ENCODE peak calls at places on chromosome 16, in ten cellular contexts. One of them, this sample, is unnamed.
A peak's percentile ranks its signal among the peaks of the same experiment; 100 is the strongest.

GRCh38 chr16:29230671-29231091 is 175.8 kb downstream of the NPIPB11 start:
- DNase-seq in bronchial epithelial cell: no peak
- DNase-seq in IMR-90: peak; percentile 58
- DNase-seq in gastrocnemius medialis: no peak
- DNase-seq in HCT116: no peak
- DNase-seq in uterus: no peak
- DNase-seq in lower leg skin: peak; percentile 12
- DNase-seq in HL-60: no peak
- DNase-seq in GM23338: peak; percentile 57
- DNase-seq in brain microvascular endothelial cell: no peak
- DNase-seq in this sample: no peak

GRCh38 chr16:83943516-83944050 is 9.5 kb upstream of the OSGIN1 start:
- DNase-seq in bronchial epithelial cell: no peak
- DNase-seq in IMR-90: no peak
- DNase-seq in gastrocnemius medialis: no peak
- DNase-seq in HCT116: no peak
- DNase-seq in uterus: no peak
- DNase-seq in lower leg skin: no peak
- DNase-seq in HL-60: no peak
- DNase-seq in GM23338: no peak
- DNase-seq in brain microvascular endothelial cell: no peak
- DNase-seq in this sample: no peak

GRCh38 chr16:85286066-85286712 is 173.9 kb upstream of the CIBAR2 start:
- DNase-seq in bronchial epithelial cell: no peak
- DNase-seq in IMR-90: peak; percentile 76
- DNase-seq in gastrocnemius medialis: peak; percentile 93
- DNase-seq in HCT116: no peak
- DNase-seq in uterus: peak; percentile 46
- DNase-seq in lower leg skin: peak; percentile 85
- DNase-seq in HL-60: no peak
- DNase-seq in GM23338: no peak
- DNase-seq in brain microvascular endothelial cell: peak; percentile 30
- DNase-seq in this sample: no peak

GRCh38 chr16:3106205-3106928 is 6.0 kb upstream of the ZNF205 start:
- DNase-seq in bronchial epithelial cell: peak; percentile 55
- DNase-seq in IMR-90: peak; percentile 89
- DNase-seq in gastrocnemius medialis: peak; percentile 83
- DNase-seq in HCT116: peak; percentile 84
- DNase-seq in uterus: peak; percentile 89
- DNase-seq in lower leg skin: peak; percentile 86
- DNase-seq in HL-60: peak; percentile 94
- DNase-seq in GM23338: peak; percentile 96
- DNase-seq in brain microvascular endothelial cell: peak; percentile 77
- DNase-seq in this sample: peak; percentile 67

GRCh38 chr16:28091706-28092105 is 28.2 kb upstream of the GSG1L start:
- DNase-seq in bronchial epithelial cell: no peak
- DNase-seq in IMR-90: no peak
- DNase-seq in gastrocnemius medialis: no peak
- DNase-seq in HCT116: no peak
- DNase-seq in uterus: no peak
- DNase-seq in lower leg skin: no peak
- DNase-seq in HL-60: no peak
- DNase-seq in GM23338: no peak
- DNase-seq in brain microvascular endothelial cell: no peak
- DNase-seq in this sample: no peak

GRCh38 chr16:20191566-20191965 is 117.9 kb upstream of the GPR139 start:
- DNase-seq in bronchial epithelial cell: no peak
- DNase-seq in IMR-90: peak; percentile 2
- DNase-seq in gastrocnemius medialis: no peak
- DNase-seq in HCT116: no peak
- DNase-seq in uterus: no peak
- DNase-seq in lower leg skin: no peak
- DNase-seq in HL-60: no peak
- DNase-seq in GM23338: no peak
- DNase-seq in brain microvascular endothelial cell: no peak
- DNase-seq in this sample: no peak

GRCh38 chr16:53973021-53973420 is 269.1 kb downstream of the FTO start:
- DNase-seq in bronchial epithelial cell: no peak
- DNase-seq in IMR-90: no peak
- DNase-seq in gastrocnemius medialis: peak; percentile 68
- DNase-seq in HCT116: no peak
- DNase-seq in uterus: no peak
- DNase-seq in lower leg skin: no peak
- DNase-seq in HL-60: no peak
- DNase-seq in GM23338: no peak
- DNase-seq in brain microvascular endothelial cell: no peak
- DNase-seq in this sample: no peak

GRCh38 chr16:3934491-3935185 is 54.1 kb upstream of the CREBBP start:
- DNase-seq in bronchial epithelial cell: no peak
- DNase-seq in IMR-90: no peak
- DNase-seq in gastrocnemius medialis: no peak
- DNase-seq in HCT116: no peak
- DNase-seq in uterus: no peak
- DNase-seq in lower leg skin: no peak
- DNase-seq in HL-60: no peak
- DNase-seq in GM23338: no peak
- DNase-seq in brain microvascular endothelial cell: no peak
- DNase-seq in this sample: peak; percentile 40

GRCh38 chr16:19338335-19338734 is 52.8 kb downstream of the CLEC19A start:
- DNase-seq in bronchial epithelial cell: no peak
- DNase-seq in IMR-90: no peak
- DNase-seq in gastrocnemius medialis: no peak
- DNase-seq in HCT116: peak; percentile 24
- DNase-seq in uterus: no peak
- DNase-seq in lower leg skin: no peak
- DNase-seq in HL-60: no peak
- DNase-seq in GM23338: no peak
- DNase-seq in brain microvascular endothelial cell: no peak
- DNase-seq in this sample: no peak

GRCh38 chr16:64738321-64738960 is 383.4 kb downstream of the CDH11 start:
- DNase-seq in bronchial epithelial cell: peak; percentile 33
- DNase-seq in IMR-90: peak; percentile 66
- DNase-seq in gastrocnemius medialis: no peak
- DNase-seq in HCT116: no peak
- DNase-seq in uterus: no peak
- DNase-seq in lower leg skin: no peak
- DNase-seq in HL-60: no peak
- DNase-seq in GM23338: no peak
- DNase-seq in brain microvascular endothelial cell: peak; percentile 56
- DNase-seq in this sample: no peak

DNA sequence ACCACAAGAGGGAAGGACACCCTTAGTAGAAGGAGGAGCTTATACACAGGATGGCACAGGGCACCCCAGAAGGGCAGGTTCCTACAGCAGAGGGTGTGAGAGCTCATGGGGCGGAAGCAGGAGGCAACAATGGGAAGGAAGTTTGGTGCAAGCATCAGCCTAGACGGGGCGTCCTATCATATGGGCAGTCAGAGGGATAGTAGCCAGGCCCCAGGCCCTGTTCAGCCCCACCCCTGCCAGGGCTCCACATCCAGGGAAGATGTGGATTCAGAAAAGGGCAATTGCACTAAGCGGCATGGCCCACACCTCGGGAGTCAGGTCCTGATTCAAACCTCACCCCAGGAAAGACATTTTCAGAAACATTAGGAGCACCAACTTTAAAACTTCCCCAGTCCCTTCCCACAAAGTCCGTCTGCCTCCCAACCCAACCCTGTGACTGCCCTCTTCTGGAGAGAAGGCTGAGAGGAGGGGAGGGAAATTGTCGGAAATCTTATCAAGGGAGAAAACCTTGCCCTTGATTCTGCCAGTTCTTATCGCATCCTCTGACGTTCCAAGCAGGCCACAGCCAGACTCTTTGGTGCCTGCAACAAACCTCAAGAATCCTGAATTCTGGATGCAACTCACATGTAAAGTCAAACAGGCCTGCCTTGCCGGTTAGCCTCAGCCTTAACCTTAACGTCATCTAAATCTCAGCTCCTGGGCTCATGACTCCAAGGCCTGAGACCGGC is 198.8 kb upstream of the CDH5 start:
- DNase-seq in bronchial epithelial cell: no peak
- DNase-seq in IMR-90: peak; percentile 46
- DNase-seq in gastrocnemius medialis: no peak
- DNase-seq in HCT116: no peak
- DNase-seq in uterus: no peak
- DNase-seq in lower leg skin: no peak
- DNase-seq in HL-60: no peak
- DNase-seq in GM23338: peak; percentile 48
- DNase-seq in brain microvascular endothelial cell: no peak
- DNase-seq in this sample: no peak
- TF ChIP-seq CTCF in bronchial epithelial cell: no peak
- TF ChIP-seq CTCF in IMR-90: peak; percentile 53
- TF ChIP-seq CTCF in gastrocnemius medialis: no peak
- TF ChIP-seq CTCF in HCT116: no peak
- TF ChIP-seq CTCF in uterus: no peak
- TF ChIP-seq CTCF in lower leg skin: no peak
- TF ChIP-seq CTCF in HL-60: no peak
- TF ChIP-seq CTCF in GM23338: peak; percentile 74
- TF ChIP-seq CTCF in brain microvascular endothelial cell: peak; percentile 57
- TF ChIP-seq CTCF in this sample: peak; percentile 35

GRCh38 chr16:88700322-88700635 is 5.9 kb downstream of the RNF166 start:
- DNase-seq in bronchial epithelial cell: no peak
- DNase-seq in IMR-90: no peak
- DNase-seq in gastrocnemius medialis: no peak
- DNase-seq in HCT116: no peak
- DNase-seq in uterus: no peak
- DNase-seq in lower leg skin: no peak
- DNase-seq in HL-60: no peak
- DNase-seq in GM23338: no peak
- DNase-seq in brain microvascular endothelial cell: no peak
- DNase-seq in this sample: no peak

GRCh38 chr16:88703486-88704309 is 2.5 kb downstream of the RNF166 start:
- DNase-seq in bronchial epithelial cell: no peak
- DNase-seq in IMR-90: no peak
- DNase-seq in gastrocnemius medialis: no peak
- DNase-seq in HCT116: no peak
- DNase-seq in uterus: no peak
- DNase-seq in lower leg skin: no peak
- DNase-seq in HL-60: peak; percentile 76
- DNase-seq in GM23338: no peak
- DNase-seq in brain microvascular endothelial cell: no peak
- DNase-seq in this sample: no peak

GRCh38 chr16:88701541-88702363 is 4.5 kb downstream of the RNF166 start:
- DNase-seq in bronchial epithelial cell: no peak
- DNase-seq in IMR-90: no peak
- DNase-seq in gastrocnemius medialis: no peak
- DNase-seq in HCT116: no peak
- DNase-seq in uterus: no peak
- DNase-seq in lower leg skin: no peak
- DNase-seq in HL-60: no peak
- DNase-seq in GM23338: no peak
- DNase-seq in brain microvascular endothelial cell: no peak
- DNase-seq in this sample: no peak

GRCh38 chr16:88700636-88701482 is 5.3 kb downstream of the RNF166 start:
- DNase-seq in bronchial epithelial cell: peak; percentile 40
- DNase-seq in IMR-90: peak; percentile 90
- DNase-seq in gastrocnemius medialis: peak; percentile 78
- DNase-seq in HCT116: no peak
- DNase-seq in uterus: peak; percentile 81
- DNase-seq in lower leg skin: peak; percentile 88
- DNase-seq in HL-60: peak; percentile 97
- DNase-seq in GM23338: no peak
- DNase-seq in brain microvascular endothelial cell: peak; percentile 94
- DNase-seq in this sample: no peak

GRCh38 chr16:88702364-88703210 is 3.6 kb downstream of the RNF166 start:
- DNase-seq in bronchial epithelial cell: no peak
- DNase-seq in IMR-90: no peak
- DNase-seq in gastrocnemius medialis: no peak
- DNase-seq in HCT116: no peak
- DNase-seq in uterus: no peak
- DNase-seq in lower leg skin: no peak
- DNase-seq in HL-60: peak; percentile 53
- DNase-seq in GM23338: no peak
- DNase-seq in brain microvascular endothelial cell: no peak
- DNase-seq in this sample: no peak
- H3K4me3 ChIP-seq in bronchial epithelial cell: no peak overlapping the region
- H3K4me3 ChIP-seq in IMR-90: no peak overlapping the region
- H3K4me3 ChIP-seq in gastrocnemius medialis: no peak overlapping the region
- H3K4me3 ChIP-seq in HCT116: no peak overlapping the region
- H3K4me3 ChIP-seq in uterus: no peak overlapping the region
- H3K4me3 ChIP-seq in lower leg skin: no peak overlapping the region
- H3K4me3 ChIP-seq in HL-60: peak overlapping the region; percentile 20
- H3K4me3 ChIP-seq in GM23338: no peak overlapping the region
- H3K4me3 ChIP-seq in brain microvascular endothelial cell: no peak overlapping the region
- H3K4me3 ChIP-seq in this sample: no peak overlapping the region

DNA sequence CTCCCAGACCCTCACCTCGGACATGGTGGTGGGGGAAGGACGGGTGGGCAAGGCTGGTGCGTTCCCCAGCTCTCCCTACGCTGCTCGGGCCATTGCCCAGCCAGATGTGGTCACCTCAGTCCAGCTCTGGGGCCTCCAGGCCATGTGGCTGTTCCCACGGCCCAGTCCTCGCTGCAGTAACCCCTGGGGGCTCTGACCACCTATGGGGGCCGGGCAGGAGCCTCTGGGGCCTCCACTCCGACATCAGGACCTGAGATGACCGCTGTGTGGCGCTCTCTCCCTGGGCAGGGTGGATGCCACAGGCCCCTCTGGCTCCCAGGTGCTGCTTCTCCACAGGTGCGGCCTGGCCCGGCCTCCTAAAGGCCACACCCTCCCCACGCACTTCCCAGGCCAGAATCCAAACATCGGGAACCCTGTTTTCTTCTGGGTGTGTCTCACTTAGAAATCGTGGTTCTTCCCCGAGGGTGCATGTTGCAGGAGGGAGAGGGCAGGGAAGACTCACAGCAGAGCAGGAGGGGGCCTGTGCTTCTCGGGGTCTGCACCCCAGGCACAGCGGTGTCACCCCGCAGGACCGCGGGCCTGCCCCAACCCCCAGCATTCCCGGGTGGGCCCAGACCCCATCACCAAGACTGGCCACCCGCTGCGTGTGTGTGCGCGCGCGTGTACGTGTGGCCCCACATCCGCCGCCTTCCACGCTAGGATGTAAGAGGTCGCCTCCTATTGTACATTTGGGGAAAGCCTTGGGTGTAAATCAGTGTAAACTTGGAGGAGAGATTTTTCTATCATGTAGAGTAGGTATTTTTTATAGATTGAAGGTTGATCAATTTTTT is 5.9 kb upstream of the CAPN15 start:
- DNase-seq in bronchial epithelial cell: no peak
- DNase-seq in IMR-90: no peak
- DNase-seq in gastrocnemius medialis: no peak
- DNase-seq in HCT116: no peak
- DNase-seq in uterus: no peak
- DNase-seq in lower leg skin: peak; percentile 57
- DNase-seq in HL-60: no peak
- DNase-seq in GM23338: peak; percentile 91
- DNase-seq in brain microvascular endothelial cell: no peak
- DNase-seq in this sample: no peak
- TF ChIP-seq CTCF in bronchial epithelial cell: peak; percentile 40
- TF ChIP-seq CTCF in IMR-90: no peak
- TF ChIP-seq CTCF in gastrocnemius medialis: no peak
- TF ChIP-seq CTCF in HCT116: peak; percentile 5
- TF ChIP-seq CTCF in uterus: no peak
- TF ChIP-seq CTCF in lower leg skin: no peak
- TF ChIP-seq CTCF in HL-60: no peak
- TF ChIP-seq CTCF in GM23338: peak; percentile 89
- TF ChIP-seq CTCF in brain microvascular endothelial cell: peak; percentile 34
- TF ChIP-seq CTCF in this sample: peak; percentile 14

DNA sequence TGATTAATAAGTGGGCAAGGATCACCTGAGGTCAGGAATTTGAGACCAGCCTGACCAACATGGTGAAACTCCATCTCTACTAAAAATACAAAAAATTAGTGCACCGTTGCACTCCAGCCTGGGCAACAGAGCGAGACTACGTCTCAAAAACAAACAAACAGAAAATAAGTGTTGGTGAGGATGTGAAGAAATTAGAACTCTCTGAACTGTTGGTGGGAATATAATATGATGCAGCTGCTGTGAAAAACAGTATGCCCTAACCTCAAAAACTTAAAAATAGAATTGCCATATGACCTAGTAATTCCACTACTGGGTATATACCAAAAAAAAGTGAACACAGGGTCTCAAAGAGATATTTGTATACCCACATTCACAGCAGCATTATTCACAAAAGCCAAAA is 26.1 kb downstream of the GLG1 start:
- DNase-seq in bronchial epithelial cell: no peak
- DNase-seq in IMR-90: no peak
- DNase-seq in gastrocnemius medialis: no peak
- DNase-seq in HCT116: no peak
- DNase-seq in uterus: no peak
- DNase-seq in lower leg skin: no peak
- DNase-seq in HL-60: no peak
- DNase-seq in GM23338: no peak
- DNase-seq in brain microvascular endothelial cell: no peak
- DNase-seq in this sample: no peak
- H3K4me3 ChIP-seq in bronchial epithelial cell: no peak overlapping the region
- H3K4me3 ChIP-seq in IMR-90: no peak overlapping the region
- H3K4me3 ChIP-seq in gastrocnemius medialis: peak overlapping the region; percentile 16
- H3K4me3 ChIP-seq in HCT116: no peak overlapping the region
- H3K4me3 ChIP-seq in uterus: no peak overlapping the region
- H3K4me3 ChIP-seq in lower leg skin: no peak overlapping the region
- H3K4me3 ChIP-seq in HL-60: no peak overlapping the region
- H3K4me3 ChIP-seq in GM23338: no peak overlapping the region
- H3K4me3 ChIP-seq in brain microvascular endothelial cell: no peak overlapping the region
- H3K4me3 ChIP-seq in this sample: no peak overlapping the region

This sample was measured in LNCaP clone FGC.